ENCODE peak calls at places on chromosomes 2 and 18, in four cellular contexts. V, B, M and W are unnamed samples. For H3K36me3, the result is how much of the 10 kb centered on the place peaks cover.

GRCh38 chr2:113240150-113240914 is 38.4 kb downstream of the PAX8 start:
- DNase-seq in V (peak), B (no peak), M (peak), W (peak)

GRCh38 chr2:145116834-145117233 is 596.9 kb upstream of the ZEB2 start:
- DNase-seq in V (no peak), B (no peak), M (no peak), W (no peak)

GRCh38 chr2:66103581-66103980 is 331.3 kb upstream of the MEIS1 start:
- DNase-seq in V (no peak), B (no peak), M (no peak), W (no peak)

GRCh38 chr2:207869784-207870778 is 100.4 kb upstream of the FZD5 start:
- DNase-seq in V (no peak), B (no peak), M (peak), W (peak)

GRCh38 chr2:80304522-80304878 is at the start of gene LRRTM1:
- DNase-seq in V (peak), B (no peak), M (no peak), W (no peak)

GRCh38 chr2:21467910-21468309 is 344.1 kb downstream of the TDRD15 start:
- DNase-seq in V (no peak), B (no peak), M (no peak), W (no peak)

GRCh38 chr2:126895336-126895735 is 3.4 kb upstream of the TEX51 start:
- DNase-seq in V (peak), B (no peak), M (no peak), W (no peak)

GRCh38 chr2:200762127-200762526 is 49.6 kb upstream of the BZW1 start:
- DNase-seq in V (no peak), B (no peak), M (no peak), W (no peak)

GRCh38 chr2:164561416-164561815 is 59.9 kb downstream of the GRB14 start:
- DNase-seq in V (no peak), B (no peak), M (no peak), W (no peak)

GRCh38 chr2:237471457-237472186 is 15.4 kb upstream of the MLPH start:
- DNase-seq in V (no peak), B (no peak), M (peak), W (peak)

GRCh38 chr2:2025803-2026202 is 281.5 kb upstream of the PXDN start:
- DNase-seq in V (no peak), B (no peak), M (no peak), W (no peak)

GRCh38 chr2:14743883-14744282 is 111.4 kb downstream of the LRATD1 start:
- DNase-seq in V (no peak), B (no peak), M (no peak), W (no peak)

GRCh38 chr2:159094173-159094737 is 125.8 kb downstream of the TANC1 start:
- DNase-seq in V (peak), B (no peak), M (peak), W (no peak)

GRCh38 chr2:26466662-26467310 is 11.1 kb downstream of the OTOF start:
- DNase-seq in V (no peak), B (no peak), M (no peak), W (no peak)

GRCh38 chr2:74552914-74553811 is 579 bp downstream of the LOXL3 start:
- DNase-seq in V (no peak), B (no peak), M (no peak), W (no peak)

GRCh38 chr2:121284424-121285076 is 452 bp downstream of the TFCP2L1 start:
- DNase-seq in V (no peak), B (no peak), M (no peak), W (peak)

GRCh38 chr2:171893196-171893823 is 734 bp downstream of the SLC25A12 start:
- DNase-seq in V (no peak), B (no peak), M (no peak), W (no peak)
- H3K36me3 ChIP-seq in V (under half), B (under half), M (under half), W (under half)

GRCh38 chr2:9141379-9141667 is 65.3 kb upstream of the ASAP2 start:
- DNase-seq in V (no peak), B (no peak), M (no peak), W (no peak)

GRCh38 chr2:9143264-9143815 is 63.3 kb upstream of the ASAP2 start:
- DNase-seq in V (no peak), B (no peak), M (no peak), W (no peak)

GRCh38 chr2:9144047-9144446 is 62.6 kb upstream of the ASAP2 start:
- DNase-seq in V (no peak), B (no peak), M (no peak), W (no peak)

GRCh38 chr2:9141706-9142460 is 64.7 kb upstream of the ASAP2 start:
- DNase-seq in V (no peak), B (no peak), M (no peak), W (no peak)

DNA sequence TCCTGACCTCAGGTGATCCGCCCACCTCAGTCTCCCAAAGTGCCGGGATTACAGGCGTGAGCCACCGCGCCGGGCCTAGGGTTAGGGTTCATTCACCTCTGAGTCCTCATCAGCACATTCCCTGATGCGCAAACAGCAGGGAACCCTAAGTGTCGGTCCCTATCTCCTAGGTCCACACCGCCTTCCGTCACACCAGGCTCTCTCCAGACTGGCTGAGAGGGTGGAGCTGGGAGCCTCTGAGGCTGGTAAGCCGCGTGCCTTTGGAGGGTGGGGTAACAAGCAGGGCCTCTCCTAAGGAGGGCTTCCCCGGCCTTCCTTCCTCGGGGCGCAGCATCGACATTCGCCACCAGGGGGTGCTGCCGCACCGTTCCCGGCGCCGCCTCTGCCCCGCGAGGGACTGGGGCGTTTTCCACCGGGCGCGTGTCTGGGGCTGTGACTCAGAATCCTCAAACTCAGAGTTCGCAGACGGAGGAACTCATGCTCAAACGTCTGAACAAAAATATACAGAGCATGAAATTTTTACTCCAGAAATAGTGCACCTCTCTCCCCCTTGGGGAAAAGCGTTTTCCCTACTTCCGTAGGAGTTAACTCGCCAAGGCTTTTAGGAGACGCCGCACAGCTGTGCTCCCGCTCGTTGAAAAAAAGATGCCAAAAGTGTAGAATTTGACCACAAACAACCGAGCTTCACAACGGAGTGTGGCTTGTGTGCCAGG is 63.9 kb upstream of the ASAP2 start:
- DNase-seq in V (peak), B (peak), M (peak), W (peak)
- H3K27ac ChIP-seq in V (no peak), B (no peak), M (peak), W (no peak)

DNA sequence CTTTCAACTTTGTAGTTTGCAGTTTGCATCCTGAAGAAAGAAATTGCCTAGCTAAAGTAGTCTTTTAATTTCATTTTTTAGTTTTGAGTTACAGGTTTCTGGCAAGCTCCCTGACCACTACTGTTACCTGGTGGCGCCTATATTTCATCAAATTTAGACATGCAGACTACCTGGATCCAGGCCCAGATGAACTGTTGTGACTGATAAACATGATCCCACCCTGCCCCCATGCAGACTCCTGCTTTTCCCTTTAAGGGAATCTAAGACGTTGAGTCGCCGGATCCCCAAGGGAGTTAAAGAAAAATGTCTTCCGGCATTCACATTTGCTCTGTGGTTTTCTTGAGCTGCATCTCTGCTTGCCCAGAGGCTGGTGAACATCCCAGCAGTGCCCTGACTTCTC is 22.2 kb downstream of the METAP1D start:
- DNase-seq in V (peak), B (no peak), M (no peak), W (no peak)
- H3K4me3 ChIP-seq in V (peak), B (no peak), M (no peak), W (no peak)

DNA sequence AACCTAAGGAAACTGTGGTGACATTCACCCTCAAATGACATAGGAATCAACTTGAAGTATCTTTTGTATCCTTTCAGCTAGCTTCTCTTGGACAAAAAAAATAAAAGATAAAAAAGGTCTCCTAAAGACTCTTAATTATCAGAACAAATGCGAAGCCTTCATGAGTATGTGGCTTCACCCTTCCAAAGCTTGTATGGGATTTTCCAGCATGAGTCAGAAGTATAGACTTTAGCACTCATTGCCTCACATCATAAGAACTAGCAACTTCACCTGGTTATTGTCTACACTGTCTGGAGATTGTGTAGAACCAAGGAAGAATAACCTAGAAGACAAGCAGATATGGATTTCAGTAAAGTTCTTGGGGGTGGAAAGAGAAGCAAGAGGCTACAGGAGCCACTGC is 135.5 kb downstream of the LAMA3 start:
- DNase-seq in V (no peak), B (no peak), M (no peak), W (no peak)
- H3K36me3 ChIP-seq in V (under half), B (under half), M (under half), W (under half)

GRCh38 chr2:216645636-216645950 is 12.4 kb downstream of the IGFBP2 start:
- DNase-seq in V (no peak), B (no peak), M (no peak), W (peak)
- H3K27ac ChIP-seq in V (no peak), B (no peak), M (no peak), W (peak)

GRCh38 chr2:73237168-73237567 is 3.1 kb downstream of the CCT7 start:
- DNase-seq in V (no peak), B (no peak), M (no peak), W (no peak)
- H3K4me3 ChIP-seq in V (no peak), B (no peak), M (no peak), W (no peak)

GRCh38 chr2:96546321-96546720 is 9.8 kb downstream of the ARID5A start:
- DNase-seq in V (no peak), B (no peak), M (no peak), W (no peak)

GRCh38 chr2:96547751-96548161 is 11.2 kb downstream of the ARID5A start:
- DNase-seq in V (no peak), B (no peak), M (no peak), W (no peak)

GRCh38 chr2:96547203-96547641 is 10.7 kb downstream of the ARID5A start:
- DNase-seq in V (no peak), B (no peak), M (no peak), W (no peak)

GRCh38 chr2:96548558-96549465 is 12.3 kb downstream of the ARID5A start:
- DNase-seq in V (no peak), B (no peak), M (no peak), W (no peak)

DNA sequence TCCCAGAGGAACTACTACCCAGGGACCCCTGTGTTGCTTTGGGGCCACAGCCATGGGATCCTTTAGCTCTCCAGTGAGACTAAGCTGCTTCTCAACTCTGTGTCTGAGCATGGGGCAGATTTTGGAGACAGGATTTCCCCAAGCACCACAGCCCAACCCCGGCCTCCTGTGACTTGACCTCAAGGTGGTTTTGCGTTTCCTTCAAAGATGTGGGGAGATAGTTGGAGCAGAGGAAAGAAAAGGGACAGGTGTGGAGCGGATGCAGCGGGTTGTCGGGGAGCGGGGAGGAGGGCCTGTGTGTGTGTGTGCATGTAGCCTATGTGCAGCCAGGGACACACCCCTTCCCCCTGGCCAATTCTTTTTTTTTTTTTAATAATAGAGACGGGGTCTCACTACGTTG is 10.2 kb downstream of the ARID5A start:
- DNase-seq in V (no peak), B (no peak), M (no peak), W (no peak)
- H3K36me3 ChIP-seq in V (under half), B (half or more), M (under half), W (under half)

DNA sequence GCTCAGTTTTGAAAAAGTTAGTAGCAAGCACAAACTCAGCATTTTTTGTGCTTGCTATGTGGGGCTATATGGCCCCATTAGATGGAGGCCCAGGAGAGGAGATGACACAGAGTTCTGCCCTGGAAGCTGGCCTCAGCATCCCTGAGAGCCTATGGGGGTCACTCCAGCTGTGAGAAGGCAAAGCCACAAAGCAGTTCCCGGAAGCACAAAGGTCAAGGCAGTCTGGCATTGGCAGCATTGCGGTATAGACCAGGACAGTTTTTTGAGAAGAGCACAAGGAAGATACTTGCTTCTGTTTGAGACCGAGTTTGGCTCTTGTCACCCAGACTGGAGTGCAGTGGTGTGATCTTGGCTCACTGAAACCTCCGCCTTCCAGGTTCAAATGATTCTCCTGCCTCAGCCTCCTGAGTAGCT is 7.5 kb upstream of the ITPRIPL1 start:
- DNase-seq in V (no peak), B (no peak), M (no peak), W (no peak)
- H3K27ac ChIP-seq in V (no peak), B (no peak), M (no peak), W (no peak)

DNA sequence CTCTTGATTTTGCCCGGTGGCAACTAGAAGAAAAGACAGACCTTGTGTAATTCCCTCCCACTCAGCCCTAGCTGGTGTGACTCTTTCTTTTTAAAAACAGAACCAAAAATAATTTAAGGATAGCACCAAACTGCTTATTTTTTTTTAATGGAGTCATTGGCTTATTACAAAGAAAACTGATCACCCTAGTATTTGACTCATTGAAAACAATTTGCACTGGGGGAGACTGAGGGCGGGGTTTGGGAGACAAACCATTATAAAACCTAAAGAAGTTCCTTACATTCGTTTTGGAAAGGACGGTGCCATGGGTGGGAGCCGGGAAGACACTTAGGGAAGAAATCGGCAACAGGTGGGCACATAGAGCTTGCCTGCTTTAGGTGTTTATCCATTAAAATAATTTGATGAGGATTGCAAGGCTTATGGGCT is 2.5 kb downstream of the PAX3 start:
- DNase-seq in V (no peak), B (no peak), M (no peak), W (no peak)
- H3K4me3 ChIP-seq in V (no peak), B (no peak), M (no peak), W (no peak)

DNA sequence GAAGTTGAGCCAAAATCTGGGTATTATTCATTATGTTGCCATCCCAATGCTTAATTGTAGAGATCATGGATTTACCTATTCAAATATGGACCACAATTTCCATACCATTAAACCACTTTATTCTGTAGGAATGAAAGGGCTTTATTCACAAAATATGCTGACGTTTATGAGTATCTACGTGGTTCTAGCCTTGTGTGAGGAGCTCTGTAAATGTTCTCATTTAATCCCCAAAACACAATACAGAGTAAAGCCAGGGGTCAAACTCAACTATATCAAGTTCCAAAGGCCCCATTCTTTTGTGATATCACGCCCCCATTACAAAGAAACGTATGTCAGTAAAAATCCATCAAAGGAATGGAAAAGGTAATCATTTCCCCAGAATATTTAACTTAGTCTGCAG is 61.9 kb downstream of the ANTXR1 start:
- DNase-seq in V (no peak), B (no peak), M (no peak), W (no peak)
- H3K36me3 ChIP-seq in V (under half), B (under half), M (under half), W (under half)